ENCODE peak calls at places on chromosome 7, in five cellular contexts. H, T, N, E and M are unnamed samples.

GRCh38 chr7:1460757-1461639 is 1.7 kb upstream of the MICALL2 start:
- DNase-seq in H (no peak), T (peak), N (peak), E (peak), M (no peak)

GRCh38 chr7:36278767-36279171 is 110.9 kb upstream of the ANLN start:
- DNase-seq in H (no peak), T (peak), N (no peak), E (no peak), M (no peak)

GRCh38 chr7:24221500-24221899 is 62.5 kb upstream of the NPY start:
- DNase-seq in H (no peak), T (no peak), N (no peak), E (no peak), M (no peak)

GRCh38 chr7:20064974-20065862 is 152.0 kb downstream of the MACC1 start:
- DNase-seq in H (peak), T (peak), N (no peak), E (no peak), M (peak)

GRCh38 chr7:94584113-94584512 is 71.8 kb downstream of the SGCE start:
- DNase-seq in H (no peak), T (peak), N (no peak), E (peak), M (no peak)

GRCh38 chr7:74277636-74278035 is 11.6 kb upstream of the CLIP2 start:
- DNase-seq in H (no peak), T (no peak), N (no peak), E (no peak), M (no peak)

GRCh38 chr7:159152816-159153215 is 8.1 kb upstream of the VIPR2 start:
- DNase-seq in H (no peak), T (no peak), N (no peak), E (no peak), M (no peak)

GRCh38 chr7:95334434-95334833 is 10.1 kb upstream of the PON1 start:
- DNase-seq in H (no peak), T (no peak), N (no peak), E (no peak), M (no peak)

GRCh38 chr7:28152594-28152993 is 28.0 kb downstream of the JAZF1 start:
- DNase-seq in H (no peak), T (no peak), N (no peak), E (no peak), M (no peak)

GRCh38 chr7:29843106-29843505 is 36.8 kb downstream of the WIPF3 start:
- DNase-seq in H (no peak), T (no peak), N (peak), E (no peak), M (no peak)

GRCh38 chr7:101746311-101746710 is 71.1 kb upstream of the CUX1 start:
- DNase-seq in H (no peak), T (no peak), N (no peak), E (no peak), M (no peak)

GRCh38 chr7:87432536-87432935 is 42.9 kb downstream of the ABCB4 start:
- DNase-seq in H (no peak), T (no peak), N (no peak), E (no peak), M (no peak)

GRCh38 chr7:8221603-8222002 is 40.4 kb downstream of the ICA1 start:
- DNase-seq in H (no peak), T (no peak), N (peak), E (no peak), M (no peak)

GRCh38 chr7:44235066-44235465 is 34.3 kb downstream of the YKT6 start:
- DNase-seq in H (no peak), T (no peak), N (no peak), E (no peak), M (no peak)

GRCh38 chr7:36423633-36424032 is 34.0 kb downstream of the ANLN start:
- DNase-seq in H (no peak), T (no peak), N (no peak), E (no peak), M (no peak)

DNA sequence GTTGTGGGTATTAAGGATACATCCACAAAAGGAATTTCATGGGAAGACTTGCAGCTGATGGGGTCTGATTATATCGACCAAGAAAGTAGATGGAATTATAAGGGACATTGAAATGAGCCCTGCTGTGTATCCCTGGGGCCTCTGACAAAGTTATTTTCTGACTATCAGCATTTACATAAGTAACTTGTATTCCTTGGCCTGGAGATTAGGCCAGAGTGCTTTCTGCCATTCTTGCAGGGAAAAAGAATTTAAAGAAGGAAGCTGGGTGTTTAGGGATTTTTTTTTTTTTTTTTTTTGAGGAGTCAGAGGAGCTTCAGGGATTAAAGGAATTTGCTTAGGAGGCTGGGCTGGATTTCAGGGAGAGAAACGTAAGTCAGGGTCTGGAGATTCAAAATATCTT is 4.6 kb downstream of the SPAM1 start:
- DNase-seq in H (no peak), T (no peak), N (peak), E (no peak), M (no peak)
- H3K4me3 ChIP-seq in H (no peak), T (no peak), N (no peak), E (no peak), M (no peak)

DNA sequence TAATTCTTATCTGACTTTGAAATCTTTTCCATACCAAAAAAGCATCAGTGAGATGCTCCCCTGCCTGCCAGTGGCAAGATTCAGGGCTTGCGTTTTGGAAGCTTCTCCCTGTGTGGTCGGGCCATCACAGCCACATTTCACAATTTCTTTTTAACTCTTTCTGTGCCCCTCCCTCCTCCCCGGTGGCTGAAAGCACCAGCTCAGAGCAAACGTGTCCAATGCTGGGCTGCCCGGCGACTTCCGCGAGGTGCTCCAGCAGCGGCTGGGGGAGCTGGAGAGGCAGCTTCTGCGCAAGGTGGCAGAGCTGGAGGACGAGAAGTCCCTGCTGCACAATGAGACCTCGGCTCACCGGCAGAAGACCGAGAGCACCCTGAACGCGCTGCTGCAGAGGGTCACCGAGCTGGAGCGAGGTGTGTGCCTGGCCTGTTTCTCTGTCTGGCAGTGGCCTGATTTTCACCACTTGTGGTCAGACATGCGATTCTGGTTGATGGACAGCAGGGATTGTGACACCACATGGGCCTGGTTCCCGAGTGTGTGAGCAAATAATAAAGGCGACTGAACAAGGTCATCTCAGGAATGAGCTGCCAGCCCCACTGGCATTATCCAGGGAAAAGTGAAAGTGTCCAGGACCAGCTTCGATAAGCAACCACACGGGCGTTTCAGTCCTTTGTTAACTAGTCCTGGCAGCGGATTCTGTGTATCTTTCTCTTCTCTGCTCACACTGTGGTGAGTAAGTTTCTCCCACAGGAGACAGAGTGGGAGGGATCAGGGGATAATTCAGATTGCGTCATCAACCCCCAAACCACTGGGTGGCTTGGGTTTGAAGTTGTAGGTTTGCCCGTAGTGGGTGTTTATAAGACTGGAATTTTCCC is 2.6 kb downstream of the NPTX2 start:
- DNase-seq in H (no peak), T (no peak), N (peak), E (peak), M (no peak)
- H3K9ac ChIP-seq in H (no peak), T (no peak), N (no peak), E (no peak), M (no peak)

DNA sequence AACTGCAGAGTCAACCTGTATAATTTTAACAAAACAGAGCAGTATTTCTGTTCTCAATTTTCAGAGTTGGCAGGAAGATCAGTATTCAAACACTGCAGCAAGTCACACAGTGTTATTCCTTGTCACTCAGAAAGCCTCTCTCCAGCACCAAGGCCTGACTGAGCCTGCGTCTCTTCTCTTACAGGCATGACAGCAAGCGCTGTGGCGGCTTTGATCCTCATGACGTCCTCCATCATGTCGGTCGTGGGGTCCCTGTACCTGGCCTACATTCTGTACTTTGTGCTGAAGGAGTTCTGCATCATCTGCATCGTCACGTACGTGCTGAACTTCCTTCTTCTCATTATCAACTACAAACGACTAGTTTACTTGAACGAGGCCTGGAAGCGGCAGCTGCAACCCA is 28.1 kb downstream of the GUSB start:
- DNase-seq in H (no peak), T (no peak), N (no peak), E (no peak), M (no peak)
- H3K4me3 ChIP-seq in H (no peak), T (no peak), N (no peak), E (no peak), M (no peak)

DNA sequence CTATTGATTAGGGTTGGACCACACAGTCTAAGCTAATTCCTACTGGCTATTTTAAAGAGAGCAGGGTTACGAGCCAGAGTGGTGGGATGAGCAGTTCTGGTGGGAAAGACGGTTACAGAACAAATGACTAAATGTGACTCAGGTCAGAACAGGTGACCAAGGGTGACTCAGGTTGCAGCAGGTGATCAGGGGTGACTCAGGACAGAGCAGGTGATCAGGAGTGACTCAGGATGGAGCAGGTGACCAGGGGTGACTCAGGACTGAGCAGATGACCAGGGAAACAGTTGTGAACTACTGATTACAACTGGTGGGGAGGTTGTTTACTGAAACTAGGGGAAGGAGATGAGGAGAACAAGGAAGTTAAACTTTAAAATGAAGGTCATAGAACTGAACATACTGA is 366.3 kb downstream of the ABCA13 start:
- DNase-seq in H (no peak), T (no peak), N (no peak), E (no peak), M (no peak)
- H3K9ac ChIP-seq in H (no peak), T (no peak), N (no peak), E (no peak), M (no peak)